ENCODE peak calls at places on chromosomes 6 and 20, in nine cellular contexts. B, K, M, Q, V, U, H, C and R are unnamed samples.

GRCh38 chr6:95143408-95144180 is 433.7 kb upstream of the MANEA start:
- DNase-seq in K (no peak), Q (no peak), V (no peak), H (no peak), B (no peak), U (no peak), C (no peak), M (no peak), R (no peak)

GRCh38 chr6:21824431-21825180 is 231.1 kb downstream of the SOX4 start:
- DNase-seq in U (no peak), H (no peak), V (no peak), M (no peak), B (no peak), K (no peak), C (no peak), Q (no peak), R (no peak)

GRCh38 chr20:32050851-32051556 is 1.0 kb upstream of the HCK start:
- DNase-seq in Q (no peak), K (no peak), C (no peak), H (no peak), U (peak), V (no peak), B (no peak), M (no peak), R (no peak)

GRCh38 chr6:158061361-158061708 is 79.7 kb downstream of the SYNJ2 start:
- DNase-seq in H (no peak), C (no peak), Q (no peak), K (peak), M (no peak), V (no peak), U (no peak), B (no peak), R (no peak)

GRCh38 chr6:158817298-158818007 is 1.7 kb downstream of the EZR start:
- DNase-seq in K (peak), U (peak), M (no peak), Q (peak), B (peak), V (peak), C (no peak), H (no peak), R (peak)

GRCh38 chr6:41155132-41155805 is 1.1 kb upstream of the TREML1 start:
- DNase-seq in C (no peak), H (no peak), B (no peak), K (no peak), U (no peak), M (no peak), Q (no peak), V (no peak), R (no peak)

GRCh38 chr6:157756708-157757429 is 66.2 kb upstream of the SNX9 start:
- DNase-seq in Q (peak), H (no peak), C (peak), U (peak), K (peak), M (peak), V (peak), B (peak), R (peak)

GRCh38 chr6:151038616-151039015 is 173.1 kb downstream of the MTHFD1L start:
- DNase-seq in U (no peak), Q (no peak), C (no peak), H (no peak), K (no peak), V (no peak), M (no peak), B (no peak), R (no peak)

GRCh38 chr6:115832186-115832585 is 228.5 kb downstream of the FRK start:
- DNase-seq in Q (no peak), M (no peak), H (no peak), K (no peak), C (no peak), B (no peak), V (no peak), U (no peak), R (no peak)

GRCh38 chr6:144064831-144065668 is 30.3 kb downstream of the SF3B5 start:
- DNase-seq in M (no peak), U (no peak), K (no peak), B (no peak), V (peak), C (peak), Q (peak), H (no peak), R (no peak)

GRCh38 chr6:15420959-15421438 is 175.1 kb downstream of the JARID2 start:
- DNase-seq in V (peak), U (no peak), C (no peak), Q (no peak), B (no peak), M (no peak), H (no peak), K (no peak), R (no peak)

GRCh38 chr6:55397986-55398385 is 70.7 kb downstream of the GFRAL start:
- DNase-seq in H (no peak), K (no peak), B (no peak), V (no peak), C (no peak), M (no peak), U (no peak), Q (no peak), R (no peak)

GRCh38 chr20:3121955-3122610 is 37.6 kb upstream of the AVP start:
- DNase-seq in K (no peak), V (no peak), B (no peak), C (no peak), M (no peak), U (no peak), Q (no peak), H (no peak), R (no peak)